ENCODE peak calls at places on chromosomes 1 and 21, in seven cellular contexts. One of them, this sample, is unnamed.

GRCh38 chr1:160328171-160328570 is 14.9 kb downstream of the COPA start:
- DNase-seq in fibroblast of pulmonary artery: no peak
- DNase-seq in PC-3: no peak
- DNase-seq in KBM-7: no peak
- DNase-seq in NCI-H82: no peak
- DNase-seq in cerebellar nuclear complex: no peak
- DNase-seq in NCI-H2107: no peak
- DNase-seq in this sample: peak

GRCh38 chr1:57551476-57551875 is 127.6 kb upstream of the DAB1 start:
- DNase-seq in NCI-H2107: no peak
- DNase-seq in NCI-H82: no peak
- DNase-seq in cerebellar nuclear complex: no peak
- DNase-seq in fibroblast of pulmonary artery: no peak
- DNase-seq in KBM-7: no peak
- DNase-seq in PC-3: no peak
- DNase-seq in this sample: no peak

GRCh38 chr21:17386498-17386897 is 126.3 kb upstream of the CXADR start:
- DNase-seq in cerebellar nuclear complex: no peak
- DNase-seq in NCI-H82: peak
- DNase-seq in PC-3: no peak
- DNase-seq in KBM-7: no peak
- DNase-seq in NCI-H2107: peak
- DNase-seq in fibroblast of pulmonary artery: no peak
- DNase-seq in this sample: peak

GRCh38 chr1:214566158-214567104 is 15.0 kb upstream of the PTPN14 start:
- DNase-seq in PC-3: peak
- DNase-seq in NCI-H2107: no peak
- DNase-seq in KBM-7: no peak
- DNase-seq in fibroblast of pulmonary artery: peak
- DNase-seq in cerebellar nuclear complex: no peak
- DNase-seq in NCI-H82: no peak
- DNase-seq in this sample: no peak

GRCh38 chr1:94819945-94820746 is at the start of gene SLC44A3:
- DNase-seq in NCI-H82: peak
- DNase-seq in PC-3: peak
- DNase-seq in KBM-7: peak
- DNase-seq in fibroblast of pulmonary artery: peak
- DNase-seq in NCI-H2107: peak
- DNase-seq in cerebellar nuclear complex: no peak
- DNase-seq in this sample: no peak

GRCh38 chr1:91510754-91511153 is 10.1 kb downstream of the CDC7 start:
- DNase-seq in fibroblast of pulmonary artery: no peak
- DNase-seq in KBM-7: no peak
- DNase-seq in NCI-H82: no peak
- DNase-seq in cerebellar nuclear complex: no peak
- DNase-seq in NCI-H2107: no peak
- DNase-seq in PC-3: no peak
- DNase-seq in this sample: no peak

GRCh38 chr1:74728736-74729135 is 4.1 kb downstream of the CRYZ start:
- DNase-seq in cerebellar nuclear complex: no peak
- DNase-seq in KBM-7: no peak
- DNase-seq in NCI-H82: no peak
- DNase-seq in NCI-H2107: no peak
- DNase-seq in PC-3: no peak
- DNase-seq in fibroblast of pulmonary artery: no peak
- DNase-seq in this sample: no peak

GRCh38 chr1:175152006-175152652 is 40.4 kb downstream of the KIAA0040 start:
- DNase-seq in PC-3: peak
- DNase-seq in NCI-H82: peak
- DNase-seq in fibroblast of pulmonary artery: peak
- DNase-seq in KBM-7: peak
- DNase-seq in NCI-H2107: peak
- DNase-seq in cerebellar nuclear complex: peak
- DNase-seq in this sample: no peak

GRCh38 chr1:178284059-178284458 is 190.2 kb downstream of the RASAL2 start:
- DNase-seq in fibroblast of pulmonary artery: no peak
- DNase-seq in NCI-H82: no peak
- DNase-seq in cerebellar nuclear complex: no peak
- DNase-seq in KBM-7: peak
- DNase-seq in PC-3: no peak
- DNase-seq in NCI-H2107: no peak
- DNase-seq in this sample: no peak

GRCh38 chr1:177305040-177306018 is 134.6 kb downstream of the BRINP2 start:
- DNase-seq in fibroblast of pulmonary artery: no peak
- DNase-seq in NCI-H2107: no peak
- DNase-seq in NCI-H82: peak
- DNase-seq in cerebellar nuclear complex: no peak
- DNase-seq in KBM-7: no peak
- DNase-seq in PC-3: no peak
- DNase-seq in this sample: no peak

GRCh38 chr21:33418686-33419085 is 15.5 kb downstream of the IFNGR2 start:
- DNase-seq in KBM-7: no peak
- DNase-seq in PC-3: no peak
- DNase-seq in cerebellar nuclear complex: no peak
- DNase-seq in NCI-H2107: no peak
- DNase-seq in NCI-H82: no peak
- DNase-seq in fibroblast of pulmonary artery: peak
- DNase-seq in this sample: no peak

GRCh38 chr1:116945996-116946395 is 36.3 kb downstream of the PTGFRN start:
- DNase-seq in PC-3: no peak
- DNase-seq in NCI-H82: no peak
- DNase-seq in NCI-H2107: no peak
- DNase-seq in KBM-7: no peak
- DNase-seq in fibroblast of pulmonary artery: no peak
- DNase-seq in cerebellar nuclear complex: no peak
- DNase-seq in this sample: no peak

GRCh38 chr1:101484896-101485412 is 248.1 kb downstream of the S1PR1 start:
- DNase-seq in PC-3: no peak
- DNase-seq in fibroblast of pulmonary artery: no peak
- DNase-seq in KBM-7: no peak
- DNase-seq in cerebellar nuclear complex: no peak
- DNase-seq in NCI-H82: no peak
- DNase-seq in NCI-H2107: no peak
- DNase-seq in this sample: no peak

GRCh38 chr1:203769505-203770343 is 4.7 kb downstream of the LAX1 start:
- DNase-seq in NCI-H2107: peak
- DNase-seq in KBM-7: peak
- DNase-seq in PC-3: peak
- DNase-seq in NCI-H82: peak
- DNase-seq in cerebellar nuclear complex: peak
- DNase-seq in fibroblast of pulmonary artery: peak
- DNase-seq in this sample: no peak

GRCh38 chr1:9631613-9632012 is 19.9 kb upstream of the PIK3CD start:
- DNase-seq in NCI-H82: no peak
- DNase-seq in fibroblast of pulmonary artery: no peak
- DNase-seq in KBM-7: no peak
- DNase-seq in PC-3: no peak
- DNase-seq in NCI-H2107: no peak
- DNase-seq in cerebellar nuclear complex: no peak
- DNase-seq in this sample: no peak

GRCh38 chr1:71796044-71796443 is 486.3 kb downstream of the NEGR1 start:
- DNase-seq in PC-3: peak
- DNase-seq in fibroblast of pulmonary artery: no peak
- DNase-seq in cerebellar nuclear complex: no peak
- DNase-seq in NCI-H82: no peak
- DNase-seq in NCI-H2107: no peak
- DNase-seq in KBM-7: no peak
- DNase-seq in this sample: peak

GRCh38 chr1:30008998-30009657 is 714.3 kb downstream of the MATN1 start:
- DNase-seq in fibroblast of pulmonary artery: no peak
- DNase-seq in cerebellar nuclear complex: no peak
- DNase-seq in KBM-7: no peak
- DNase-seq in PC-3: peak
- DNase-seq in NCI-H82: peak
- DNase-seq in NCI-H2107: no peak
- DNase-seq in this sample: no peak

GRCh38 chr1:83641828-83642443 is 357.0 kb downstream of the TTLL7 start:
- DNase-seq in fibroblast of pulmonary artery: peak
- DNase-seq in cerebellar nuclear complex: no peak
- DNase-seq in NCI-H2107: no peak
- DNase-seq in PC-3: no peak
- DNase-seq in KBM-7: no peak
- DNase-seq in NCI-H82: no peak
- DNase-seq in this sample: no peak